ENCODE peak calls at places on chromosomes 3 and 15, in six cellular contexts. V is lung, T is lower lobe of right lung, D is astrocyte, C is IMR-90, I is colonic mucosa. B is an unnamed sample.

GRCh38 chr3:169891886-169892285 is 19.5 kb upstream of the SAMD7 start:
- DNase-seq in C (no peak), V (no peak), I (no peak), D (no peak), T (no peak), B (no peak)

GRCh38 chr3:34727700-34728099 is 911.6 kb upstream of the ARPP21 start:
- DNase-seq in D (no peak), T (no peak), V (no peak), C (no peak), I (no peak), B (no peak)

GRCh38 chr15:35430301-35430700 is 115.7 kb downstream of the DPH6 start:
- DNase-seq in V (no peak), T (no peak), C (no peak), I (no peak), D (no peak), B (no peak)

GRCh38 chr3:128196645-128197044 is 43.4 kb downstream of the EEFSEC start:
- DNase-seq in C (no peak), V (no peak), I (no peak), T (no peak), D (no peak), B (no peak)

GRCh38 chr3:195180490-195181106 is 90.4 kb downstream of the XXYLT1 start:
- DNase-seq in V (no peak), C (no peak), I (no peak), T (no peak), D (no peak), B (no peak)

GRCh38 chr3:11245827-11246662 is 26.2 kb upstream of the ATG7 start:
- DNase-seq in V (no peak), D (no peak), I (no peak), T (no peak), C (no peak), B (no peak)

GRCh38 chr3:46892285-46893145 is 15.0 kb downstream of the PTH1R start:
- DNase-seq in I (peak; percentile 60), D (peak; percentile 34), V (peak; percentile 85), T (peak; percentile 85), C (peak; percentile 33), B (peak; percentile 60)

GRCh38 chr3:197540961-197541377 is 14.8 kb downstream of the BDH1 start:
- DNase-seq in T (no peak), D (no peak), C (no peak), I (no peak), V (no peak), B (no peak)

GRCh38 chr3:122383915-122384697 is at the start of gene FAM162A:
- DNase-seq in T (peak; percentile 97), D (peak; percentile 68), I (peak; percentile 98), V (peak; percentile 95), C (peak; percentile 80), B (peak; percentile 96)

GRCh38 chr3:184449161-184449515 is 69.3 kb downstream of the CHRD start:
- DNase-seq in C (no peak), D (no peak), I (no peak), T (no peak), V (no peak), B (no peak)

GRCh38 chr3:182116386-182116785 is 404.7 kb downstream of the SOX2 start:
- DNase-seq in V (no peak), C (no peak), T (no peak), I (no peak), D (peak; percentile 68), B (no peak)

GRCh38 chr3:55899887-55900286 is 412.8 kb upstream of the WNT5A start:
- DNase-seq in D (no peak), C (no peak), I (no peak), T (no peak), V (no peak), B (no peak)

GRCh38 chr3:63582943-63583500 is 69.5 kb upstream of the SNTN start:
- DNase-seq in V (no peak), C (no peak), T (no peak), D (no peak), I (no peak), B (no peak)

GRCh38 chr3:182487621-182488020 is 305.7 kb upstream of the ATP11B start:
- DNase-seq in C (no peak), T (no peak), D (no peak), I (no peak), V (no peak), B (no peak)

GRCh38 chr3:48859188-48859587 is 11.5 kb upstream of the PRKAR2A start:
- DNase-seq in T (peak; percentile 12), C (no peak), I (no peak), D (no peak), V (no peak), B (no peak)

GRCh38 chr3:151437047-151437446 is 23.8 kb downstream of the IGSF10 start:
- DNase-seq in I (no peak), V (no peak), T (no peak), D (no peak), C (no peak), B (no peak)

GRCh38 chr3:37310666-37311050 is 136.3 kb upstream of the LRRFIP2 start:
- DNase-seq in V (no peak), D (peak; percentile 47), I (no peak), T (no peak), C (peak; percentile 68), B (no peak)

GRCh38 chr3:134374791-134375541 is 719 bp upstream of the AMOTL2 start:
- DNase-seq in V (peak; percentile 71), C (no peak), I (peak; percentile 81), T (peak; percentile 52), D (no peak), B (peak; percentile 67)

GRCh38 chr3:29065211-29065785 is 215.6 kb upstream of the RBMS3 start:
- DNase-seq in I (no peak), V (peak; percentile 89), C (peak; percentile 99), D (peak; percentile 99), T (peak; percentile 88), B (peak; percentile 29)

GRCh38 chr3:185504636-185505035 is 5.8 kb upstream of the TMEM41A start:
- DNase-seq in T (no peak), D (no peak), I (no peak), V (no peak), C (no peak), B (no peak)

GRCh38 chr3:143334231-143334630 is 214.7 kb downstream of the CHST2 start:
- DNase-seq in C (no peak), D (no peak), T (no peak), I (no peak), V (no peak), B (no peak)

GRCh38 chr3:138434875-138435772 is 708 bp downstream of the ESYT3 start:
- DNase-seq in C (no peak), V (no peak), D (no peak), I (peak; percentile 18), T (no peak), B (no peak)

GRCh38 chr3:38131621-38132369 is 5.1 kb downstream of the ACAA1 start:
- DNase-seq in V (no peak), I (peak; percentile 53), D (no peak), T (peak; percentile 47), C (peak; percentile 31), B (peak; percentile 31)

GRCh38 chr3:52232279-52233107 is 6.5 kb downstream of the TWF2 start:
- DNase-seq in I (no peak), C (no peak), V (no peak), D (no peak), T (peak; percentile 39), B (no peak)
- TF ChIP-seq CTCF in I (no peak), C (no peak), V (no peak), D (no peak), T (no peak), B (no peak)

DNA sequence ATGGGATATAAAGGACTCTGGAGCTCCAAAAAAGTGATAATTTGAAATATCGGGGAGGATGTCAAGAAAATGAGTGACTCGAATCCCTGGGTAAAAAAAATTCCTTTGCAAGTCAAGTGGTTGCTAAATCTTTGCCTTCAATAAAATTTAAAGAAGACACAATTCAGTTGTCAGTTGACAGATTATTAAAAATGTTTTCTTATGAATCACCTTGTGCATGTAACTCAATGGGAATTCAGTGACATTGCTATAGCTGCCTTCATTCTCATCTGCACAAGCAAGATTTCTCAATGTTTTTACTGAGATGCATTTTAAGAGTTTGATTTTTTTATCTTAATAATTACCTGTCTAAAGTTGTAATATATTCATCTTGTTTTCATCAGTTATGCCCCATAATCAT is 264.0 kb upstream of the IL12A start:
- DNase-seq in C (peak; percentile 48), T (no peak), V (no peak), D (peak; percentile 35), I (no peak), B (no peak)
- H3K27ac ChIP-seq in C (no peak overlapping the region), T (no peak overlapping the region), V (no peak overlapping the region), D (no peak overlapping the region), I (no peak overlapping the region), B (no peak overlapping the region)

DNA sequence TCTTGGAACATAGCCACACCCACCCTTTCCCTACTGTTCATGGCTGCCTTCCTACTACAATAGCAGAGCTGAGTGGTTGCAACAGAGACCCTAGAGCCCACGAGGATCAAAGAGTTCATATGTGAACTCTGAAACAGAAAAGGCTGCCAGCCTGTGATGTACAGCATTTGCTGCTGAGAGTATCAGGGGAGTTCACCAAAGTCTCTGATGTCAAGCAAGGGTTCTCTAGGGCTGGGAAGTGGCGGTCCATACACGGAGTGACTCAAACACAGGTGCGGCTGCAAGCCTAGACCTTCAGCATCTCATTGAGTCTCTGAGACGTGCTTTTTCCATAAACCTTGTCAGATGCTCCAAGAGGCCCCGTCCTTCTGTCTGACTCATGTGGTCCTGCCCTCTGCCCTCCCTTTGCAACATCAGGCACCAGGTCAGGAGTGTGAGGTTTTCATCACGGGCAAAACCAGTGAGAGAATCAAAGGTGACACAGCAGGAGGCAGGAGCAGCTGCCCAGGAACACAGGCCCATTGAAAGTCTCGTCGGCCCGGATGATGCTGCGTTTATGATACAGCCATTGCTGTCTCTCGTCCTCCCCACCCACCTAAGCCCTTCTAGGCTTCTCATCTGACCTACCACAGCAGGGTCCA is 42.9 kb downstream of the PCSK6 start:
- DNase-seq in T (no peak), I (no peak), D (no peak), V (no peak), C (no peak), B (no peak)
- H3K4me3 ChIP-seq in T (no peak overlapping the region), I (no peak overlapping the region), D (no peak overlapping the region), V (no peak overlapping the region), C (no peak overlapping the region), B (no peak overlapping the region)

GRCh38 chr15:52082197-52083036 is 30.2 kb downstream of the BCL2L10 start:
- DNase-seq in D (peak; percentile 82), T (no peak), I (no peak), C (peak; percentile 33), V (no peak), B (no peak)
- TF ChIP-seq CTCF in D (no peak), T (no peak), I (no peak), C (no peak), V (no peak), B (no peak)

GRCh38 chr3:9810357-9810726 is 280 bp downstream of the TTLL3 start:
- DNase-seq in D (no peak), I (no peak), C (no peak), V (no peak), T (no peak), B (no peak)
- H3K27ac ChIP-seq in D (peak overlapping the region; percentile 58), I (peak overlapping the region; percentile 89), C (peak overlapping the region; percentile 43), V (peak overlapping the region; percentile 91), T (peak overlapping the region; percentile 97), B (peak overlapping the region; percentile 99)

B was measured in transverse colon.